ENCODE peak calls at places on chromosomes 3 and 15, in eight cellular contexts. One of them, this sample, is unnamed.

GRCh38 chr15:72934921-72935320 is 117.3 kb upstream of the NEO1 start:
- DNase-seq in Caco-2: no peak
- DNase-seq in right atrium auricular region: no peak
- DNase-seq in BJ: no peak
- DNase-seq in fibroblast of pulmonary artery: no peak
- DNase-seq in CD8-positive, alpha-beta T cell: no peak
- DNase-seq in A549: no peak
- DNase-seq in fibroblast of mammary gland: no peak
- DNase-seq in this sample: no peak

GRCh38 chr15:73632670-73633058 is 525 bp downstream of the NPTN start:
- DNase-seq in BJ: no peak
- DNase-seq in fibroblast of pulmonary artery: no peak
- DNase-seq in fibroblast of mammary gland: no peak
- DNase-seq in right atrium auricular region: no peak
- DNase-seq in CD8-positive, alpha-beta T cell: peak
- DNase-seq in A549: no peak
- DNase-seq in Caco-2: peak
- DNase-seq in this sample: no peak

GRCh38 chr3:99972380-99973104 is 141.8 kb downstream of the FILIP1L start:
- DNase-seq in CD8-positive, alpha-beta T cell: no peak
- DNase-seq in Caco-2: no peak
- DNase-seq in right atrium auricular region: no peak
- DNase-seq in A549: no peak
- DNase-seq in fibroblast of mammary gland: no peak
- DNase-seq in BJ: no peak
- DNase-seq in fibroblast of pulmonary artery: no peak
- DNase-seq in this sample: no peak

GRCh38 chr15:92454525-92455105 is 60.9 kb downstream of the ST8SIA2 start:
- DNase-seq in A549: no peak
- DNase-seq in CD8-positive, alpha-beta T cell: no peak
- DNase-seq in fibroblast of mammary gland: no peak
- DNase-seq in fibroblast of pulmonary artery: no peak
- DNase-seq in BJ: no peak
- DNase-seq in right atrium auricular region: no peak
- DNase-seq in Caco-2: no peak
- DNase-seq in this sample: no peak

GRCh38 chr3:142850395-142851023 is 38.4 kb downstream of the PCOLCE2 start:
- DNase-seq in Caco-2: no peak
- DNase-seq in fibroblast of mammary gland: peak
- DNase-seq in CD8-positive, alpha-beta T cell: no peak
- DNase-seq in BJ: peak
- DNase-seq in A549: peak
- DNase-seq in fibroblast of pulmonary artery: peak
- DNase-seq in right atrium auricular region: peak
- DNase-seq in this sample: peak

GRCh38 chr3:141680620-141681389 is 57.3 kb upstream of the RNF7 start:
- DNase-seq in fibroblast of pulmonary artery: peak
- DNase-seq in fibroblast of mammary gland: peak
- DNase-seq in right atrium auricular region: no peak
- DNase-seq in Caco-2: no peak
- DNase-seq in BJ: no peak
- DNase-seq in A549: no peak
- DNase-seq in CD8-positive, alpha-beta T cell: no peak
- DNase-seq in this sample: no peak

GRCh38 chr15:25180606-25181289 is 226.0 kb downstream of the SNRPN start:
- DNase-seq in fibroblast of pulmonary artery: no peak
- DNase-seq in CD8-positive, alpha-beta T cell: no peak
- DNase-seq in right atrium auricular region: peak
- DNase-seq in fibroblast of mammary gland: no peak
- DNase-seq in BJ: no peak
- DNase-seq in A549: no peak
- DNase-seq in Caco-2: no peak
- DNase-seq in this sample: no peak

GRCh38 chr3:48738144-48738536 is 21.1 kb upstream of the IP6K2 start:
- DNase-seq in CD8-positive, alpha-beta T cell: no peak
- DNase-seq in A549: no peak
- DNase-seq in Caco-2: no peak
- DNase-seq in BJ: no peak
- DNase-seq in right atrium auricular region: no peak
- DNase-seq in fibroblast of pulmonary artery: no peak
- DNase-seq in fibroblast of mammary gland: no peak
- DNase-seq in this sample: no peak

GRCh38 chr15:34616613-34617012 is 33.2 kb upstream of the GOLGA8B start:
- DNase-seq in A549: peak
- DNase-seq in BJ: no peak
- DNase-seq in CD8-positive, alpha-beta T cell: no peak
- DNase-seq in fibroblast of pulmonary artery: peak
- DNase-seq in right atrium auricular region: no peak
- DNase-seq in Caco-2: peak
- DNase-seq in fibroblast of mammary gland: peak
- DNase-seq in this sample: no peak

GRCh38 chr3:149330609-149331008 is 2.8 kb downstream of the TM4SF18 start:
- DNase-seq in right atrium auricular region: no peak
- DNase-seq in fibroblast of pulmonary artery: no peak
- DNase-seq in fibroblast of mammary gland: peak
- DNase-seq in A549: peak
- DNase-seq in BJ: no peak
- DNase-seq in Caco-2: no peak
- DNase-seq in CD8-positive, alpha-beta T cell: no peak
- DNase-seq in this sample: no peak

GRCh38 chr3:67654099-67654831 is at the start of gene SUCLG2:
- DNase-seq in fibroblast of mammary gland: peak
- DNase-seq in fibroblast of pulmonary artery: peak
- DNase-seq in A549: peak
- DNase-seq in BJ: peak
- DNase-seq in CD8-positive, alpha-beta T cell: peak
- DNase-seq in right atrium auricular region: peak
- DNase-seq in Caco-2: peak
- DNase-seq in this sample: peak

GRCh38 chr3:122458992-122459391 is 43.1 kb upstream of the WDR5B start:
- DNase-seq in A549: peak
- DNase-seq in right atrium auricular region: no peak
- DNase-seq in fibroblast of pulmonary artery: peak
- DNase-seq in CD8-positive, alpha-beta T cell: no peak
- DNase-seq in BJ: peak
- DNase-seq in fibroblast of mammary gland: peak
- DNase-seq in Caco-2: peak
- DNase-seq in this sample: peak

GRCh38 chr3:152622813-152623167 is 212.1 kb upstream of the P2RY1 start:
- DNase-seq in CD8-positive, alpha-beta T cell: no peak
- DNase-seq in A549: no peak
- DNase-seq in BJ: no peak
- DNase-seq in right atrium auricular region: no peak
- DNase-seq in fibroblast of pulmonary artery: peak
- DNase-seq in Caco-2: no peak
- DNase-seq in fibroblast of mammary gland: peak
- DNase-seq in this sample: no peak

GRCh38 chr15:83205725-83206324 is 1.8 kb downstream of the HDGFL3 start:
- DNase-seq in right atrium auricular region: no peak
- DNase-seq in BJ: no peak
- DNase-seq in fibroblast of mammary gland: peak
- DNase-seq in Caco-2: no peak
- DNase-seq in A549: no peak
- DNase-seq in CD8-positive, alpha-beta T cell: no peak
- DNase-seq in fibroblast of pulmonary artery: peak
- DNase-seq in this sample: peak

GRCh38 chr3:21024563-21024962 is 726.4 kb downstream of the ZNF385D start:
- DNase-seq in fibroblast of pulmonary artery: no peak
- DNase-seq in CD8-positive, alpha-beta T cell: no peak
- DNase-seq in Caco-2: no peak
- DNase-seq in fibroblast of mammary gland: no peak
- DNase-seq in BJ: no peak
- DNase-seq in right atrium auricular region: no peak
- DNase-seq in A549: no peak
- DNase-seq in this sample: no peak

GRCh38 chr15:81073796-81074195 is 60.3 kb upstream of the CFAP161 start:
- DNase-seq in A549: no peak
- DNase-seq in fibroblast of mammary gland: peak
- DNase-seq in fibroblast of pulmonary artery: no peak
- DNase-seq in Caco-2: no peak
- DNase-seq in right atrium auricular region: no peak
- DNase-seq in BJ: no peak
- DNase-seq in CD8-positive, alpha-beta T cell: no peak
- DNase-seq in this sample: no peak

GRCh38 chr3:4817128-4817527 is 162.1 kb upstream of the BHLHE40 start:
- DNase-seq in Caco-2: no peak
- DNase-seq in A549: peak
- DNase-seq in fibroblast of mammary gland: no peak
- DNase-seq in CD8-positive, alpha-beta T cell: no peak
- DNase-seq in fibroblast of pulmonary artery: no peak
- DNase-seq in BJ: no peak
- DNase-seq in right atrium auricular region: no peak
- DNase-seq in this sample: no peak

GRCh38 chr15:98292442-98293240 is 332.1 kb downstream of the ARRDC4 start:
- DNase-seq in Caco-2: peak
- DNase-seq in fibroblast of mammary gland: peak
- DNase-seq in BJ: no peak
- DNase-seq in right atrium auricular region: no peak
- DNase-seq in CD8-positive, alpha-beta T cell: no peak
- DNase-seq in A549: peak
- DNase-seq in fibroblast of pulmonary artery: peak
- DNase-seq in this sample: no peak

GRCh38 chr3:169772951-169773816 is at the start of gene MYNN:
- DNase-seq in A549: peak
- DNase-seq in Caco-2: peak
- DNase-seq in fibroblast of pulmonary artery: peak
- DNase-seq in fibroblast of mammary gland: peak
- DNase-seq in CD8-positive, alpha-beta T cell: peak
- DNase-seq in BJ: no peak
- DNase-seq in right atrium auricular region: peak
- DNase-seq in this sample: peak
- TF ChIP-seq CTCF in A549: no peak
- TF ChIP-seq CTCF in Caco-2: peak
- TF ChIP-seq CTCF in fibroblast of pulmonary artery: peak
- TF ChIP-seq CTCF in fibroblast of mammary gland: no peak
- TF ChIP-seq CTCF in CD8-positive, alpha-beta T cell: no peak
- TF ChIP-seq CTCF in BJ: peak
- TF ChIP-seq CTCF in right atrium auricular region: no peak
- TF ChIP-seq CTCF in this sample: no peak

DNA sequence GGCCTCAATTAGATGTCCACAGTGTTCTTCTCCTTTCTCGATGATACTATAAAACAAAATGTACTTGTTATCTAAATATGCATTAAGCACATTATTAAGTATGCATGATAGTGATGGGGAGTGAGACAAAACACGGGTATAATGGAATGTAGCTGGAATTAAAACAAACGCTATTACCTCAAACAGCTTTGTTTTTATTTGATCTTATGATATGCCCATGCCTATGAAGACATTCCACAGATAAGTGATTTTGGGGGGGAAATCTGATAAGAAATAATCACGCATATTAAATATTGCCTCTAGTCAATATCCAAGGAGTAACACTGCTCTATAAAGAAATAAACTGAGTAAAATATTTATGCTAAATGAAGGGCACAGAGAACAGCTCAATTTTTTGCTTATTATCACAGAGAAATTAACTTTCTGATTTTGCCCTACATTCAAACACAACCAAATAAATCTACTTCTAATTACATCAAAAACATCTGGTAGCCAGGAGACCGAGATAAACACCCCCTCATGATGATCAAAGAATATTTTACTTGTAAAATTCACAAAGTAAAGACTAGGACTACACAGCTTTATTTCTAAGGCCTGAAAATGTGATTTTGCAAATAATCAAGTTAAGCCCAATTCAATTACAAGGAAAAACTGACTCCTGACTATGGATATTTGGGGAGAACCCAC is 1.9 kb downstream of the COX17 start:
- DNase-seq in fibroblast of pulmonary artery: no peak
- DNase-seq in Caco-2: no peak
- DNase-seq in A549: no peak
- DNase-seq in BJ: no peak
- DNase-seq in CD8-positive, alpha-beta T cell: no peak
- DNase-seq in right atrium auricular region: no peak
- DNase-seq in fibroblast of mammary gland: no peak
- DNase-seq in this sample: no peak
- H3K4me3 ChIP-seq in fibroblast of pulmonary artery: no peak
- H3K4me3 ChIP-seq in Caco-2: no peak
- H3K4me3 ChIP-seq in A549: no peak
- H3K4me3 ChIP-seq in BJ: no peak
- H3K4me3 ChIP-seq in CD8-positive, alpha-beta T cell: no peak
- H3K4me3 ChIP-seq in right atrium auricular region: peak
- H3K4me3 ChIP-seq in fibroblast of mammary gland: no peak
- H3K4me3 ChIP-seq in this sample: no peak

GRCh38 chr3:36405193-36405592 is 24.9 kb downstream of the STAC start:
- DNase-seq in CD8-positive, alpha-beta T cell: no peak
- DNase-seq in right atrium auricular region: no peak
- DNase-seq in BJ: no peak
- DNase-seq in Caco-2: no peak
- DNase-seq in A549: no peak
- DNase-seq in fibroblast of mammary gland: no peak
- DNase-seq in fibroblast of pulmonary artery: no peak
- DNase-seq in this sample: no peak

GRCh38 chr3:36403661-36404060 is 23.4 kb downstream of the STAC start:
- DNase-seq in fibroblast of mammary gland: peak
- DNase-seq in fibroblast of pulmonary artery: no peak
- DNase-seq in CD8-positive, alpha-beta T cell: no peak
- DNase-seq in BJ: no peak
- DNase-seq in Caco-2: no peak
- DNase-seq in A549: no peak
- DNase-seq in right atrium auricular region: no peak
- DNase-seq in this sample: no peak

GRCh38 chr3:36409862-36410261 is 29.6 kb downstream of the STAC start:
- DNase-seq in fibroblast of mammary gland: no peak
- DNase-seq in fibroblast of pulmonary artery: no peak
- DNase-seq in Caco-2: no peak
- DNase-seq in CD8-positive, alpha-beta T cell: no peak
- DNase-seq in right atrium auricular region: no peak
- DNase-seq in BJ: no peak
- DNase-seq in A549: no peak
- DNase-seq in this sample: no peak

DNA sequence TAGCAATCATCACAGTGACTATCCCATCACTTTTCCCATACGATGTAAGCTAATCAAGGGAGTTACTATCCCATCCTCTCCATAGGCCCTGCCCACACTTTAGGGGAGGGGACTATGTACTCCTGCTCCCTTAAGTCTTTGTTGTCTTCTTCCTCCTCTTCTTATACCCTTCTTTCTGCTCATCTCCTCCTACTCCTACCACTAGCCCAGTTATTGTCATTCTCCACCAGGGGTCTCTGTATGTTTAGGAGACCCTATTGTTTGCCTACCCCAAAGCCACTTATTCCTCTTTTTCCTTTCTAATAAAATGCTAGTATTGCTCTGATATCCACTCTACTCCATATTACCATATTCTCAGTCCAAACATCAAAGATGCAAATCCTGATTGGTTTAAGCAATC is 27.8 kb downstream of the STAC start:
- DNase-seq in A549: no peak
- DNase-seq in Caco-2: peak
- DNase-seq in CD8-positive, alpha-beta T cell: no peak
- DNase-seq in BJ: no peak
- DNase-seq in fibroblast of mammary gland: peak
- DNase-seq in right atrium auricular region: no peak
- DNase-seq in fibroblast of pulmonary artery: no peak
- DNase-seq in this sample: no peak
- TF ChIP-seq CTCF in A549: peak
- TF ChIP-seq CTCF in Caco-2: peak
- TF ChIP-seq CTCF in CD8-positive, alpha-beta T cell: no peak
- TF ChIP-seq CTCF in BJ: peak
- TF ChIP-seq CTCF in fibroblast of mammary gland: peak
- TF ChIP-seq CTCF in right atrium auricular region: peak
- TF ChIP-seq CTCF in fibroblast of pulmonary artery: peak
- TF ChIP-seq CTCF in this sample: peak

GRCh38 chr3:194395767-194396527 is 3.1 kb downstream of the GP5 start:
- DNase-seq in Caco-2: no peak
- DNase-seq in fibroblast of mammary gland: peak
- DNase-seq in BJ: no peak
- DNase-seq in CD8-positive, alpha-beta T cell: peak
- DNase-seq in right atrium auricular region: no peak
- DNase-seq in fibroblast of pulmonary artery: no peak
- DNase-seq in A549: no peak
- DNase-seq in this sample: no peak
- H3K4me3 ChIP-seq in Caco-2: no peak
- H3K4me3 ChIP-seq in fibroblast of mammary gland: no peak
- H3K4me3 ChIP-seq in BJ: no peak
- H3K4me3 ChIP-seq in CD8-positive, alpha-beta T cell: peak
- H3K4me3 ChIP-seq in right atrium auricular region: no peak
- H3K4me3 ChIP-seq in fibroblast of pulmonary artery: no peak
- H3K4me3 ChIP-seq in A549: no peak
- H3K4me3 ChIP-seq in this sample: peak

This sample was measured in AG09309.